ENCODE peak calls at places on chromosomes 2 and 18, in five cellular contexts. D, J, M, K and G are unnamed samples.

GRCh38 chr2:226445216-226445861 is 354.3 kb downstream of the IRS1 start:
- DNase-seq in D (no peak), J (no peak), M (no peak), K (no peak), G (no peak)

GRCh38 chr2:105321875-105322646 is 7.5 kb downstream of the TGFBRAP1 start:
- DNase-seq in D (no peak), J (no peak), M (no peak), K (no peak), G (no peak)

GRCh38 chr18:54359233-54359632 is 1.5 kb downstream of the C18orf54 start:
- DNase-seq in D (no peak), J (no peak), M (no peak), K (no peak), G (no peak)

GRCh38 chr2:102486941-102487702 is 14.1 kb downstream of the SLC9A4 start:
- DNase-seq in D (no peak), J (no peak), M (no peak), K (no peak), G (no peak)

GRCh38 chr2:85413592-85414421 is 3.6 kb upstream of the CAPG start:
- DNase-seq in D (peak), J (no peak), M (no peak), K (peak), G (no peak)

GRCh38 chr2:216802516-216803265 is 57.2 kb downstream of the TNP1 start:
- DNase-seq in D (no peak), J (no peak), M (peak), K (no peak), G (no peak)

GRCh38 chr18:44894011-44894410 is 213.3 kb downstream of the SETBP1 start:
- DNase-seq in D (no peak), J (no peak), M (no peak), K (no peak), G (no peak)

GRCh38 chr2:187867165-187867564 is 312.9 kb upstream of the TFPI start:
- DNase-seq in D (no peak), J (no peak), M (no peak), K (no peak), G (no peak)

GRCh38 chr2:188647671-188648070 is 326.5 kb upstream of the COL3A1 start:
- DNase-seq in D (no peak), J (no peak), M (no peak), K (no peak), G (no peak)

GRCh38 chr2:69616755-69617154 is 26.8 kb downstream of the AAK1 start:
- DNase-seq in D (peak), J (no peak), M (no peak), K (no peak), G (no peak)

GRCh38 chr2:173359231-173359630 is 4.6 kb downstream of the CDCA7 start:
- DNase-seq in D (no peak), J (no peak), M (no peak), K (no peak), G (no peak)

GRCh38 chr2:8565399-8566154 is 116.3 kb upstream of the ID2 start:
- DNase-seq in D (no peak), J (no peak), M (no peak), K (no peak), G (no peak)

GRCh38 chr2:84474176-84474575 is 15.1 kb upstream of the SUCLG1 start:
- DNase-seq in D (no peak), J (no peak), M (no peak), K (no peak), G (no peak)

GRCh38 chr2:102514061-102514785 is 41.2 kb downstream of the SLC9A4 start:
- DNase-seq in D (no peak), J (no peak), M (peak), K (no peak), G (peak)

GRCh38 chr2:178331474-178332431 is 119.2 kb downstream of the PRKRA start:
- DNase-seq in D (no peak), J (peak), M (peak), K (no peak), G (no peak)